ENCODE peak calls at places on chromosomes 12 and 14, in four cellular contexts. One of them, this sample, is unnamed.

GRCh38 chr12:11894890-11895289 is 175.8 kb upstream of the BCL2L14 start:
- DNase-seq in RPMI8226: no peak
- DNase-seq in cardiac fibroblast: no peak
- DNase-seq in activated CD4-positive, alpha-beta T cell treated with anti-CD3 and anti-CD28 coated beads, Interleukin-2, amount 50 U/mL, for 4 hours: no peak
- DNase-seq in this sample: no peak

GRCh38 chr14:88821378-88821777 is 3.1 kb upstream of the TTC8 start:
- DNase-seq in RPMI8226: no peak
- DNase-seq in cardiac fibroblast: no peak
- DNase-seq in activated CD4-positive, alpha-beta T cell treated with anti-CD3 and anti-CD28 coated beads, Interleukin-2, amount 50 U/mL, for 4 hours: no peak
- DNase-seq in this sample: no peak

GRCh38 chr14:60658909-60659585 is 9.8 kb upstream of the SIX1 start:
- DNase-seq in RPMI8226: no peak
- DNase-seq in cardiac fibroblast: peak
- DNase-seq in activated CD4-positive, alpha-beta T cell treated with anti-CD3 and anti-CD28 coated beads, Interleukin-2, amount 50 U/mL, for 4 hours: no peak
- DNase-seq in this sample: peak

GRCh38 chr12:113149361-113150150 is at the start of gene CFAP73:
- DNase-seq in RPMI8226: peak
- DNase-seq in cardiac fibroblast: peak
- DNase-seq in activated CD4-positive, alpha-beta T cell treated with anti-CD3 and anti-CD28 coated beads, Interleukin-2, amount 50 U/mL, for 4 hours: no peak
- DNase-seq in this sample: peak

GRCh38 chr14:79842270-79842669 is 369.0 kb downstream of the DIO2 start:
- DNase-seq in RPMI8226: no peak
- DNase-seq in cardiac fibroblast: peak
- DNase-seq in activated CD4-positive, alpha-beta T cell treated with anti-CD3 and anti-CD28 coated beads, Interleukin-2, amount 50 U/mL, for 4 hours: no peak
- DNase-seq in this sample: no peak

GRCh38 chr14:24428628-24429394 is 657 bp downstream of the CBLN3 start:
- DNase-seq in RPMI8226: no peak
- DNase-seq in cardiac fibroblast: no peak
- DNase-seq in activated CD4-positive, alpha-beta T cell treated with anti-CD3 and anti-CD28 coated beads, Interleukin-2, amount 50 U/mL, for 4 hours: no peak
- DNase-seq in this sample: no peak

GRCh38 chr12:79674629-79675028 is 16.1 kb downstream of the PAWR start:
- DNase-seq in RPMI8226: no peak
- DNase-seq in cardiac fibroblast: peak
- DNase-seq in activated CD4-positive, alpha-beta T cell treated with anti-CD3 and anti-CD28 coated beads, Interleukin-2, amount 50 U/mL, for 4 hours: no peak
- DNase-seq in this sample: no peak

GRCh38 chr14:68506021-68506644 is 286.7 kb downstream of the ZFP36L1 start:
- DNase-seq in RPMI8226: peak
- DNase-seq in cardiac fibroblast: peak
- DNase-seq in activated CD4-positive, alpha-beta T cell treated with anti-CD3 and anti-CD28 coated beads, Interleukin-2, amount 50 U/mL, for 4 hours: no peak
- DNase-seq in this sample: no peak

GRCh38 chr14:76056128-76056527 is 70.6 kb downstream of the IFT43 start:
- DNase-seq in RPMI8226: no peak
- DNase-seq in cardiac fibroblast: peak
- DNase-seq in activated CD4-positive, alpha-beta T cell treated with anti-CD3 and anti-CD28 coated beads, Interleukin-2, amount 50 U/mL, for 4 hours: no peak
- DNase-seq in this sample: peak

GRCh38 chr12:2682301-2683282 is 112.2 kb upstream of the FKBP4 start:
- DNase-seq in RPMI8226: peak
- DNase-seq in cardiac fibroblast: peak
- DNase-seq in activated CD4-positive, alpha-beta T cell treated with anti-CD3 and anti-CD28 coated beads, Interleukin-2, amount 50 U/mL, for 4 hours: peak
- DNase-seq in this sample: peak

GRCh38 chr12:109601557-109601956 is 28.0 kb downstream of the MVK start:
- DNase-seq in RPMI8226: no peak
- DNase-seq in cardiac fibroblast: no peak
- DNase-seq in activated CD4-positive, alpha-beta T cell treated with anti-CD3 and anti-CD28 coated beads, Interleukin-2, amount 50 U/mL, for 4 hours: no peak
- DNase-seq in this sample: no peak

GRCh38 chr14:101055106-101055662 is 151.7 kb upstream of the RTL1 start:
- DNase-seq in RPMI8226: no peak
- DNase-seq in cardiac fibroblast: no peak
- DNase-seq in activated CD4-positive, alpha-beta T cell treated with anti-CD3 and anti-CD28 coated beads, Interleukin-2, amount 50 U/mL, for 4 hours: no peak
- DNase-seq in this sample: no peak

GRCh38 chr14:31388687-31389413 is 31.5 kb downstream of the HEATR5A start:
- DNase-seq in RPMI8226: no peak
- DNase-seq in cardiac fibroblast: peak
- DNase-seq in activated CD4-positive, alpha-beta T cell treated with anti-CD3 and anti-CD28 coated beads, Interleukin-2, amount 50 U/mL, for 4 hours: no peak
- DNase-seq in this sample: no peak

GRCh38 chr12:39846971-39847661 is 227.5 kb upstream of the ABCD2 start:
- DNase-seq in RPMI8226: no peak
- DNase-seq in cardiac fibroblast: no peak
- DNase-seq in activated CD4-positive, alpha-beta T cell treated with anti-CD3 and anti-CD28 coated beads, Interleukin-2, amount 50 U/mL, for 4 hours: no peak
- DNase-seq in this sample: peak

GRCh38 chr14:46054526-46054925 is 597.1 kb downstream of the RPL10L start:
- DNase-seq in RPMI8226: no peak
- DNase-seq in cardiac fibroblast: peak
- DNase-seq in activated CD4-positive, alpha-beta T cell treated with anti-CD3 and anti-CD28 coated beads, Interleukin-2, amount 50 U/mL, for 4 hours: no peak
- DNase-seq in this sample: no peak

GRCh38 chr14:103220982-103221641 is 97.9 kb downstream of the TNFAIP2 start:
- DNase-seq in RPMI8226: no peak
- DNase-seq in cardiac fibroblast: no peak
- DNase-seq in activated CD4-positive, alpha-beta T cell treated with anti-CD3 and anti-CD28 coated beads, Interleukin-2, amount 50 U/mL, for 4 hours: no peak
- DNase-seq in this sample: no peak

GRCh38 chr14:38994721-38995120 is 108.3 kb downstream of the SEC23A start:
- DNase-seq in RPMI8226: no peak
- DNase-seq in cardiac fibroblast: no peak
- DNase-seq in activated CD4-positive, alpha-beta T cell treated with anti-CD3 and anti-CD28 coated beads, Interleukin-2, amount 50 U/mL, for 4 hours: no peak
- DNase-seq in this sample: no peak

GRCh38 chr12:47990351-47991105 is 13.7 kb downstream of the COL2A1 start:
- DNase-seq in RPMI8226: no peak
- DNase-seq in cardiac fibroblast: peak
- DNase-seq in activated CD4-positive, alpha-beta T cell treated with anti-CD3 and anti-CD28 coated beads, Interleukin-2, amount 50 U/mL, for 4 hours: no peak
- DNase-seq in this sample: no peak

GRCh38 chr14:76705214-76705613 is 56.1 kb upstream of the VASH1 start:
- DNase-seq in RPMI8226: no peak
- DNase-seq in cardiac fibroblast: no peak
- DNase-seq in activated CD4-positive, alpha-beta T cell treated with anti-CD3 and anti-CD28 coated beads, Interleukin-2, amount 50 U/mL, for 4 hours: no peak
- DNase-seq in this sample: no peak

GRCh38 chr14:69625299-69626131 is 14.1 kb downstream of the SUSD6 start:
- DNase-seq in RPMI8226: no peak
- DNase-seq in cardiac fibroblast: peak
- DNase-seq in activated CD4-positive, alpha-beta T cell treated with anti-CD3 and anti-CD28 coated beads, Interleukin-2, amount 50 U/mL, for 4 hours: peak
- DNase-seq in this sample: peak

GRCh38 chr14:58638231-58639205 is 756 bp downstream of the DACT1 start:
- DNase-seq in RPMI8226: no peak
- DNase-seq in cardiac fibroblast: peak
- DNase-seq in activated CD4-positive, alpha-beta T cell treated with anti-CD3 and anti-CD28 coated beads, Interleukin-2, amount 50 U/mL, for 4 hours: peak
- DNase-seq in this sample: peak

GRCh38 chr14:91911474-91912032 is 35.9 kb downstream of the FBLN5 start:
- DNase-seq in RPMI8226: peak
- DNase-seq in cardiac fibroblast: peak
- DNase-seq in activated CD4-positive, alpha-beta T cell treated with anti-CD3 and anti-CD28 coated beads, Interleukin-2, amount 50 U/mL, for 4 hours: peak
- DNase-seq in this sample: peak

GRCh38 chr14:35349496-35349895 is 55.1 kb downstream of the NFKBIA start:
- DNase-seq in RPMI8226: no peak
- DNase-seq in cardiac fibroblast: no peak
- DNase-seq in activated CD4-positive, alpha-beta T cell treated with anti-CD3 and anti-CD28 coated beads, Interleukin-2, amount 50 U/mL, for 4 hours: no peak
- DNase-seq in this sample: no peak

GRCh38 chr14:77151245-77151644 is 9.7 kb upstream of the ZDHHC22 start:
- DNase-seq in RPMI8226: peak
- DNase-seq in cardiac fibroblast: peak
- DNase-seq in activated CD4-positive, alpha-beta T cell treated with anti-CD3 and anti-CD28 coated beads, Interleukin-2, amount 50 U/mL, for 4 hours: no peak
- DNase-seq in this sample: peak

GRCh38 chr12:75747572-75747995 is 236.2 kb upstream of the KRR1 start:
- DNase-seq in RPMI8226: no peak
- DNase-seq in cardiac fibroblast: peak
- DNase-seq in activated CD4-positive, alpha-beta T cell treated with anti-CD3 and anti-CD28 coated beads, Interleukin-2, amount 50 U/mL, for 4 hours: no peak
- DNase-seq in this sample: no peak

GRCh38 chr12:126688556-126688955 is 1578.4 kb upstream of the TMEM132C start:
- DNase-seq in RPMI8226: no peak
- DNase-seq in cardiac fibroblast: no peak
- DNase-seq in activated CD4-positive, alpha-beta T cell treated with anti-CD3 and anti-CD28 coated beads, Interleukin-2, amount 50 U/mL, for 4 hours: no peak
- DNase-seq in this sample: no peak

GRCh38 chr12:95802482-95803264 is 12.1 kb upstream of the NTN4 start:
- DNase-seq in RPMI8226: no peak
- DNase-seq in cardiac fibroblast: peak
- DNase-seq in activated CD4-positive, alpha-beta T cell treated with anti-CD3 and anti-CD28 coated beads, Interleukin-2, amount 50 U/mL, for 4 hours: no peak
- DNase-seq in this sample: no peak

GRCh38 chr14:32399920-32400319 is 70.8 kb downstream of the AKAP6 start:
- DNase-seq in RPMI8226: no peak
- DNase-seq in cardiac fibroblast: no peak
- DNase-seq in activated CD4-positive, alpha-beta T cell treated with anti-CD3 and anti-CD28 coated beads, Interleukin-2, amount 50 U/mL, for 4 hours: no peak
- DNase-seq in this sample: no peak

GRCh38 chr12:105291531-105291930 is 39.0 kb upstream of the C12orf75 start:
- DNase-seq in RPMI8226: no peak
- DNase-seq in cardiac fibroblast: no peak
- DNase-seq in activated CD4-positive, alpha-beta T cell treated with anti-CD3 and anti-CD28 coated beads, Interleukin-2, amount 50 U/mL, for 4 hours: no peak
- DNase-seq in this sample: no peak

GRCh38 chr12:105820407-105821140 is 318.2 kb downstream of the NUAK1 start:
- DNase-seq in RPMI8226: no peak
- DNase-seq in cardiac fibroblast: peak
- DNase-seq in activated CD4-positive, alpha-beta T cell treated with anti-CD3 and anti-CD28 coated beads, Interleukin-2, amount 50 U/mL, for 4 hours: no peak
- DNase-seq in this sample: no peak

GRCh38 chr12:123336530-123336929 is 28.1 kb downstream of the SBNO1 start:
- DNase-seq in RPMI8226: no peak
- DNase-seq in cardiac fibroblast: no peak
- DNase-seq in activated CD4-positive, alpha-beta T cell treated with anti-CD3 and anti-CD28 coated beads, Interleukin-2, amount 50 U/mL, for 4 hours: no peak
- DNase-seq in this sample: no peak

GRCh38 chr12:3247596-3248270 is 170.6 kb downstream of the TSPAN9 start:
- DNase-seq in RPMI8226: no peak
- DNase-seq in cardiac fibroblast: no peak
- DNase-seq in activated CD4-positive, alpha-beta T cell treated with anti-CD3 and anti-CD28 coated beads, Interleukin-2, amount 50 U/mL, for 4 hours: no peak
- DNase-seq in this sample: no peak

GRCh38 chr12:117485984-117486839 is 124.8 kb upstream of the NOS1 start:
- DNase-seq in RPMI8226: no peak
- DNase-seq in cardiac fibroblast: no peak
- DNase-seq in activated CD4-positive, alpha-beta T cell treated with anti-CD3 and anti-CD28 coated beads, Interleukin-2, amount 50 U/mL, for 4 hours: no peak
- DNase-seq in this sample: no peak

GRCh38 chr12:62793256-62794217 is 141.4 kb downstream of the PPM1H start:
- DNase-seq in RPMI8226: peak
- DNase-seq in cardiac fibroblast: peak
- DNase-seq in activated CD4-positive, alpha-beta T cell treated with anti-CD3 and anti-CD28 coated beads, Interleukin-2, amount 50 U/mL, for 4 hours: peak
- DNase-seq in this sample: peak

GRCh38 chr12:57545809-57546437 is 1.1 kb downstream of the DCTN2 start:
- DNase-seq in RPMI8226: no peak
- DNase-seq in cardiac fibroblast: no peak
- DNase-seq in activated CD4-positive, alpha-beta T cell treated with anti-CD3 and anti-CD28 coated beads, Interleukin-2, amount 50 U/mL, for 4 hours: no peak
- DNase-seq in this sample: no peak

GRCh38 chr14:47227051-47227600 is 448.3 kb downstream of the MDGA2 start:
- DNase-seq in RPMI8226: no peak
- DNase-seq in cardiac fibroblast: no peak
- DNase-seq in activated CD4-positive, alpha-beta T cell treated with anti-CD3 and anti-CD28 coated beads, Interleukin-2, amount 50 U/mL, for 4 hours: no peak
- DNase-seq in this sample: no peak

GRCh38 chr14:104708606-104709268 is 15.3 kb upstream of the ADSS1 start:
- DNase-seq in RPMI8226: peak
- DNase-seq in cardiac fibroblast: peak
- DNase-seq in activated CD4-positive, alpha-beta T cell treated with anti-CD3 and anti-CD28 coated beads, Interleukin-2, amount 50 U/mL, for 4 hours: peak
- DNase-seq in this sample: peak

GRCh38 chr12:109186993-109187653 is 70.7 kb downstream of the ACACB start:
- DNase-seq in RPMI8226: no peak
- DNase-seq in cardiac fibroblast: no peak
- DNase-seq in activated CD4-positive, alpha-beta T cell treated with anti-CD3 and anti-CD28 coated beads, Interleukin-2, amount 50 U/mL, for 4 hours: no peak
- DNase-seq in this sample: no peak